ENCODE peak calls at places on chromosome 14, in five cellular contexts. G is small intestine, Q is GM06990, J is tibial artery, A is cardiac muscle cell. S is an unnamed sample.

GRCh38 chr14:55976619-55977018 is 141.6 kb upstream of the PELI2 start:
- DNase-seq in Q (no peak), G (peak), J (no peak), A (peak), S (no peak)

GRCh38 chr14:41285193-41285748 is 321.4 kb upstream of the LRFN5 start:
- DNase-seq in G (peak), J (no peak), A (peak), Q (no peak), S (peak)

GRCh38 chr14:31942216-31942841 is 134.8 kb upstream of the ARHGAP5 start:
- DNase-seq in J (no peak), Q (no peak), A (no peak), G (no peak), S (no peak)

GRCh38 chr14:53663709-53664108 is 292.9 kb downstream of the BMP4 start:
- DNase-seq in J (no peak), A (peak), G (peak), Q (no peak), S (peak)

GRCh38 chr14:33950320-33951182 is at the start of gene EGLN3:
- DNase-seq in Q (peak), A (peak), G (peak), J (peak), S (peak)

GRCh38 chr14:61452452-61452851 is 131.1 kb downstream of the PRKCH start:
- DNase-seq in Q (no peak), J (no peak), A (no peak), G (peak), S (no peak)

GRCh38 chr14:53638966-53639365 is 317.7 kb downstream of the BMP4 start:
- DNase-seq in A (no peak), J (no peak), Q (no peak), G (no peak), S (no peak)

GRCh38 chr14:45819107-45819506 is 566.1 kb upstream of the MIS18BP1 start:
- DNase-seq in A (no peak), Q (no peak), G (no peak), J (no peak), S (no peak)

GRCh38 chr14:37617864-37618365 is 22.5 kb downstream of the TTC6 start:
- DNase-seq in Q (no peak), G (no peak), J (no peak), A (no peak), S (no peak)

GRCh38 chr14:91509083-91509877 is 830 bp downstream of the PPP4R3A start:
- DNase-seq in J (peak), G (peak), Q (peak), A (peak), S (peak)

GRCh38 chr14:100673085-100673806 is 53.4 kb upstream of the DLK1 start:
- DNase-seq in A (no peak), G (peak), Q (no peak), J (no peak), S (no peak)

GRCh38 chr14:100905166-100905565 is 1.6 kb upstream of the RTL1 start:
- DNase-seq in G (no peak), A (no peak), J (no peak), Q (no peak), S (no peak)

GRCh38 chr14:63659726-63660125 is 18.1 kb upstream of the WDR89 start:
- DNase-seq in Q (no peak), A (peak), J (no peak), G (no peak), S (no peak)

GRCh38 chr14:57486767-57487379 is 6.8 kb downstream of the CCDC198 start:
- DNase-seq in Q (no peak), J (no peak), G (peak), A (peak), S (peak)

GRCh38 chr14:34596891-34597290 is 33.1 kb downstream of the SNX6 start:
- DNase-seq in A (no peak), Q (no peak), J (no peak), G (no peak), S (no peak)

GRCh38 chr14:96260341-96260821 is 4.4 kb downstream of the BDKRB1 start:
- DNase-seq in A (peak), G (no peak), J (no peak), Q (no peak), S (peak)

GRCh38 chr14:50312734-50313054 is 570 bp downstream of the DMAC2L start:
- DNase-seq in G (no peak), Q (no peak), J (no peak), A (no peak), S (peak)

GRCh38 chr14:99234982-99235491 is 37.0 kb downstream of the BCL11B start:
- DNase-seq in A (no peak), J (no peak), G (no peak), Q (no peak), S (no peak)

GRCh38 chr14:22836301-22837058 is at the start of gene MMP14:
- DNase-seq in A (peak), J (peak), G (peak), Q (no peak), S (peak)

GRCh38 chr14:56211124-56211523 is 92.9 kb downstream of the PELI2 start:
- DNase-seq in Q (no peak), J (no peak), G (no peak), A (no peak), S (no peak)

GRCh38 chr14:23306113-23306411 is 571 bp upstream of the BCL2L2 start:
- DNase-seq in A (no peak), Q (no peak), G (peak), J (no peak), S (peak)

GRCh38 chr14:101007004-101007614 is 103.6 kb upstream of the RTL1 start:
- DNase-seq in Q (no peak), J (no peak), G (no peak), A (no peak), S (no peak)

GRCh38 chr14:99391671-99392070 is 89.0 kb downstream of the SETD3 start:
- DNase-seq in J (no peak), G (no peak), A (peak), Q (no peak), S (no peak)

GRCh38 chr14:36096090-36096489 is 80.4 kb downstream of the PTCSC3 start:
- DNase-seq in J (no peak), A (no peak), Q (no peak), G (no peak), S (no peak)

GRCh38 chr14:49449749-49450148 is 136.4 kb downstream of the RPS29 start:
- DNase-seq in A (no peak), Q (no peak), J (no peak), G (no peak), S (no peak)

GRCh38 chr14:52069617-52070431 is 965 bp upstream of the NID2 start:
- DNase-seq in G (no peak), A (peak), Q (peak), J (peak), S (peak)

GRCh38 chr14:68813318-68813838 is 20.5 kb upstream of the ZFP36L1 start:
- DNase-seq in Q (no peak), G (no peak), J (no peak), A (no peak), S (no peak)

GRCh38 chr14:76531821-76532318 is 155.9 kb downstream of the ESRRB start:
- DNase-seq in G (no peak), Q (no peak), J (no peak), A (no peak), S (no peak)

GRCh38 chr14:76525106-76525825 is 149.3 kb downstream of the ESRRB start:
- DNase-seq in J (no peak), Q (no peak), G (no peak), A (no peak), S (no peak)

DNA sequence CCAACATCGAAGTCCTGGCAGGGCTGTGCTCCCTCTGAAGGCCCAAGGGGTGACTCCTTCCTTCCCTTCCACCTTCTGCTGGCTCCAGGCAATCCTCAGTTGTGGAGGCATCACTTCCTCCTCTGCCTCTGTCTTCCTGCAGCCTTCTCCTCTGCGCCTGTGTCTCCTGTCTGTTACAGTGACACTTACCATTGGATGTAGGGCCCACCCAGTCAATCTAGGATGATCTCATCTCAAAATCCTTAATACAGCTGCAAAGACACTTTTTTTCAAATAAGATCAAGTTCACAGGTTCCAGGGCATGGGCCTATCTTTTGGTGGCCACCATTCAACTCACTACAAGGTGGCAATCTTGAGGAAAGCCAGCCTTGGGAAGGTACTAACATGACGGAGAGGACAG is 155.1 kb downstream of the ESRRB start:
- DNase-seq in A (no peak), Q (no peak), J (no peak), G (no peak), S (no peak)
- H3K4me3 ChIP-seq in A (no peak), Q (no peak), J (no peak), G (no peak), S (no peak)

DNA sequence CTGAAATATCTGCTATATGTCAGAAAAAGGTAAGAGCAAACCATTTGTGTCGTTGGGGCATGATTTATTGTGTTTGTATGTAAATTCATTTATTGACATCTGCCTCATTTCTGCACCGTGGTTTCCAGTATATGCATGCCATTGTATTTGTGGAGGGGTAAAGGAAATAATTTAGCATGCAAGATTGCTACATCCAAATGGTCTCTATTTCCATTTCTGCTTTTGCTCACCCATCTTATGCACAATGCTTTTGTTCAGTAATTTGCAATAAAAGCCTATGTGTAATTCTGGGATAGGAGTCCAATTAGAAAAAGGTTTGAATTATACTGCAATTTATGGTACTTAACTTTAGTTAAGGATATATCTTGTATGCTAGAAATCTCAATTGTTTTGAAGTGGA is 101.8 kb downstream of the UNC79 start:
- DNase-seq in A (no peak), Q (no peak), J (no peak), G (no peak), S (no peak)
- H3K4me3 ChIP-seq in A (no peak), Q (no peak), J (no peak), G (no peak), S (no peak)

GRCh38 chr14:60215520-60216195 is 33.4 kb upstream of the PPM1A start:
- DNase-seq in A (no peak), J (no peak), Q (no peak), G (no peak), S (no peak)
- H3K4me3 ChIP-seq in A (no peak), J (no peak), Q (no peak), G (no peak), S (no peak)

GRCh38 chr14:90302529-90303303 is 29.0 kb downstream of the NRDE2 start:
- DNase-seq in Q (no peak), J (no peak), G (peak), A (peak), S (no peak)
- H3K4me3 ChIP-seq in Q (no peak), J (no peak), G (no peak), A (no peak), S (no peak)

DNA sequence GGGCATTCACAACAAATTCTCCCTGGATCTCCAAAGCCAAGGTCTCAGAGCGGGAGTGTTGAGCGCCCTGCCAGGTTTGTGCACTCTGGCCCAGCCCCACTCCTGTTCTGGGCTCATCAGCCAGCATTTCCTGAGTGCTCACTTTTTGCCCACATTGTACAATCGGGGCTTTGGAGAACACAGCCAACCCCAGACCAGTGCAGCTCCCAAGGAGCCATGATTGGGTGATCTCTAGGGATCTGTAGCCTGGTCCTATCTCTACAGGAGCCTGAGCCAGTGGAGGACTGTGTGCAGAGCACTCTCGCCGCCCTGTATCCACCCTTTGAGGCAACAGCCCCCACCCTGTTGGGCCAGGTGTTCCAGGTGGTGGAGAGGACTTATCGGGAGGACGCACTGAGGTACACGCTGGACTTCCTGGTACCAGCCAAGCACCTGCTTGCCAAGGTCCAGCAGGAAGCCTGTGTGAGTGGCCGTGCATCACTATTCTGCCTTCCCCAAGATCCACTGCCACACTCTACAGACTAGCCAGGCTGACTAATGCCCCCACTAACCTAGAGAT is 2.8 kb downstream of the ARHGEF40 start:
- DNase-seq in G (peak), J (no peak), A (no peak), Q (no peak), S (no peak)
- H3K4me3 ChIP-seq in G (no peak), J (no peak), A (no peak), Q (no peak), S (no peak)

DNA sequence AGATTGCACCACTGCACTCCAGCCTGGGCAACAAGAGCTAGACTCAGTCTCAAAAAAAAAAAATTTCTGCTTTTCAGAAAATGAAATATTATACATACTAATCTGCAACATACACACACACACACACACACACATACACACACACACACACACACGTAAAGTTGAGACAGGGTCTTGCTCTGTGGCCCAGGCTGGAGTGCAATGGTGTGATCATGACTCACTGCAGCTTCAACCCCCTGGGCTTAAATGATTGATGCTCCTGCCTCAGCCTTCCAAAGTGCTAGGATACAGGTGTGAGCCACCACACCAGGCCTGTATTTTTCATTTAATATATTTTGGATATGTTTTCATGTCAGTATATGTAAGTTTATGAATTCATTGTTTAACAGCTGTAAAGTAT is 18.8 kb upstream of the WDR20 start:
- DNase-seq in Q (no peak), G (no peak), A (no peak), J (no peak), S (no peak)
- H3K4me3 ChIP-seq in Q (no peak), G (no peak), A (no peak), J (no peak), S (no peak)

GRCh38 chr14:54881235-54881760 is 21.3 kb downstream of the GCH1 start:
- DNase-seq in A (peak), J (no peak), G (peak), Q (peak), S (peak)

GRCh38 chr14:54882521-54882920 is 20.1 kb downstream of the GCH1 start:
- DNase-seq in A (peak), G (no peak), Q (no peak), J (no peak), S (peak)

GRCh38 chr14:54877703-54878021 is 25.0 kb downstream of the GCH1 start:
- DNase-seq in G (no peak), A (no peak), Q (no peak), J (no peak), S (no peak)

GRCh38 chr14:54877015-54877702 is 25.5 kb downstream of the GCH1 start:
- DNase-seq in A (peak), G (peak), J (no peak), Q (no peak), S (peak)

DNA sequence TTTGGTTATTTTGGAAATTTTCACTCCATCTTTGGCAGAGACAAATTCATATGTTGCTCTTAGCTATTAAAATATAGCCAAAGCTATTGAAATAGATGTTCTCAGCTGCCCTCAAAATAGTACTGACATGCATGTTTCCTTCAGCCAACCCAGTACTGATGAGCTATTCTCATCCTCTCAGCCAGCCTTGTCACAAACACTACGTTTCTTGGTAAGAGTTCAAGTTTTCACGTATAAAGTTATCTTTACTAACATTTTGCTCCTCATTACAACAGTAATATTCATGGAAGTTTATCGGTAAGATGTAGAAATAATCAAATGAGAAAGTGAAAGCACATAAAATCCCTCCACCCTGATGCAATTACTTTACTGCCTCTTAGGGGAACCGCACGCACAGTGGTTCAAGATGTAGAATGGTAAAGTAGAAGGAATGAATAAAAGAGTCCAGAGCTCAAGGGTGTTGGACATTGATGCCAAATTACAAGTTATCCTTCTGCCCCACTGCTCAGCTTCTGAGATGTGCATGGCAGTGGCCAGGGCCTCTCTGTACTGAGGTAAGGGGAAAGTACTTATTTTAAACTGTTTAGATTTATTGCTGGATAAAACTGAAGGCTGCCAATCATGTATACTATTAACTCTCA is 20.7 kb downstream of the GCH1 start:
- DNase-seq in Q (peak), A (peak), G (peak), J (no peak), S (peak)
- H3K4me3 ChIP-seq in Q (peak), A (no peak), G (no peak), J (peak), S (peak)

DNA sequence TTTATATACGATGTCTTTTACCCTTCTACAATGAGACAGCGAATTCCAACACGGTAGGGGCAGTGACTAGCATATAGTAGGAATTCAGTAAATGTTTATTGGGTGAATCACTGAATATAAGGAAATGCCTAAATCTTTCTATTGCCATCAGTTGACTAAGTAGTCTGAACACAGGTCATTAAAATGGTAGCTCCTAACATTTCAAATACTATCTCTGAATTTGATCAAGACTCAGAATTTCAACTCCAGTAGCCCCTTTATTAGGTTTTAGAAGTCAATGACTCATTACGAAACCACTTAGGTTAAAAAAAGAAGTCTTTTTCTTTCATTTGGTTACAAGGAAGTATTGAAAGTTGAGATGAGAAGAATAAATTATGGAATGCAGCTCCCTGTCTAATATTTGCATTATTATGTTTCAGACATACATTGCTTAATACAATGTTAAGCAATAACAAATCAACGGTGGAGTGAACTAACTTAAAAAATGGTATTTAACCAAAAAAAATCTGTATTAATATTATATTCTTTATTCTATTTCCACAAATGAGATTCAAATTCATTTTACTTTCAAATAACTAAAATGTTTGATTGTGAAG is 302.8 kb downstream of the CEP128 start:
- DNase-seq in J (no peak), G (no peak), Q (no peak), A (peak), S (peak)
- H3K4me3 ChIP-seq in J (no peak), G (no peak), Q (no peak), A (no peak), S (no peak)